ENCODE peak calls at places on chromosomes 11 and 22, in four cellular contexts. I is Peyer's patch, S is astrocyte, P is sigmoid colon. O is an unnamed sample.

GRCh38 chr22:27782065-27782464 is 19.5 kb downstream of the MN1 start:
- DNase-seq in I (no peak), S (no peak), P (no peak), O (peak; percentile 89)

GRCh38 chr22:25745341-25746011 is 3.5 kb downstream of the MYO18B start:
- DNase-seq in I (no peak), S (peak; percentile 78), P (peak; percentile 12), O (no peak)

GRCh38 chr11:8682219-8683114 is at the start of the genes RPL27A and TRIM66:
- DNase-seq in I (peak; percentile 100), S (peak; percentile 90), P (peak; percentile 99), O (peak; percentile 99)

GRCh38 chr22:32353292-32353691 is 4.4 kb upstream of the RFPL3 start:
- DNase-seq in I (no peak), S (no peak), P (no peak), O (no peak)

GRCh38 chr22:27245056-27245455 is 556.5 kb downstream of the MN1 start:
- DNase-seq in I (no peak), S (no peak), P (no peak), O (no peak)

GRCh38 chr11:117408356-117408755 is 80.7 kb downstream of the CEP164 start:
- DNase-seq in I (no peak), S (no peak), P (peak; percentile 26), O (no peak)

GRCh38 chr11:28910926-28911325 is 802.7 kb downstream of the METTL15 start:
- DNase-seq in I (no peak), S (no peak), P (no peak), O (no peak)

GRCh38 chr11:61900251-61900650 is 8.9 kb upstream of the FADS3 start:
- DNase-seq in I (no peak), S (no peak), P (no peak), O (no peak)

GRCh38 chr11:131666617-131667016 is 296.2 kb downstream of the NTM start:
- DNase-seq in I (no peak), S (peak; percentile 92), P (peak; percentile 30), O (no peak)

GRCh38 chr11:57214494-57214893 is 22.6 kb downstream of the APLNR start:
- DNase-seq in I (no peak), S (peak; percentile 85), P (no peak), O (no peak)

GRCh38 chr22:49917997-49918910 is at the start of the genes ALG12 and CRELD2:
- DNase-seq in I (peak; percentile 97), S (peak; percentile 90), P (peak; percentile 99), O (peak; percentile 94)
- TF ChIP-seq CTCF in I (no peak), S (no peak), P (no peak), O (no peak)

DNA sequence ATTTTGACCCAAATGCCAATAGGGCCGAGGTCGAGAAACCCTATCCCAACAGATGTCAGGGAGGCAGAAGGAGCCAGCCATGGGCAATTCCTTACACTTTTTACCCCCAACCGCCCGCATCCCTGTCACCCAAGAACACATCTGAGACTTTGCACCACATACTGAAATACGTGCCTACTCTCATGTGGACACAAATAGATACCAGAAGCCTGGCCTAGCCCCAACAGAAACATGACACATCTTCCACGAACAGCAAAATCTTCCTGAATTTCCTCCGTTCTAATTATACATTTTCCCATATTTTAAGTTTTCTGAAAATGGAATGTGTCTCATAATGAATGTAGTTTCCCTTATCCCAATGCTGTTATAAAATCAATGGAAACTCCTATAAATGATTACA is 64.7 kb downstream of the SLC1A2 start:
- DNase-seq in I (no peak), S (no peak), P (no peak), O (no peak)
- TF ChIP-seq CTCF in I (no peak), S (no peak), P (no peak), O (no peak)

DNA sequence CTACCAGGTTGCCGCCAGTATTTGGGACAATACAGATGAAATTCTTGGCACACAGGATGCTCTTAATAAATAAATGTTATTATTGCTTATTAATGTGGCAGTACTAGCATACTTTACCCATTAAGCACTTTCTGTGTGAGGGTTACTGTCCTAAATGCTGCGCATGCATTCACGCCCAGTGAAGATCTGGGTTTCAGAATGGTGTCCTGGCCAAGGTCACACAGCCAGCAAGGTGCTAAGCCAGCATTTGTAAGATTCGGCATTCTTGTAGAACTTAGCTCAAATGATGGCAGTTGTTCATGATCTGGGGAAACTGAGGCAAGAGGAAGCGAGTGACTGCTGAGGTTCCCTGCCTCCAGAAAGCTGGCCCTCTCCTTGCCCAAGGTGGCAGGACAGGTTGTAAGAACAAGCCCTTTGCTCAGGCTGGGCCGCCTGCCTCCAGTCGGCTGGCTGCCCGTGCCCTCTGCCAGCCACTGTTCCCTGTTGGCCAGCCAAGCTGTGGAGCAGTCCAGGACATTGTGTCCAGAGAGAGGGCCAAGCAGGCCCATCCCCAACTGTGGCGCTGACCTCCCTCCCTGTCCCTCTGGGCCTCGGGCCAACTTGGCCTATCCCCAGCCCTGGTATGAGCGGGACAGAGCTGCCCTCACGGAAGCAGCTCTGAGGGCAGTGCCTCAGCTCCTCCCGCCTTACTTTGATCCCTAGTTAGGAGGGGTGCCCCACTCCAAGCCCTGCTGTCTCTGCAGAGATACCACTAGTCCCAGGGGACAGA is 28.8 kb downstream of the TOB2 start:
- DNase-seq in I (peak; percentile 90), S (no peak), P (peak; percentile 99), O (peak; percentile 85)
- TF ChIP-seq CTCF in I (no peak), S (no peak), P (no peak), O (peak; percentile 6)

GRCh38 chr22:42614312-42615091 is at the start of gene POLDIP3:
- DNase-seq in I (peak; percentile 99), S (peak; percentile 91), P (peak; percentile 100), O (peak; percentile 99)
- TF ChIP-seq CTCF in I (no peak), S (no peak), P (no peak), O (no peak)

DNA sequence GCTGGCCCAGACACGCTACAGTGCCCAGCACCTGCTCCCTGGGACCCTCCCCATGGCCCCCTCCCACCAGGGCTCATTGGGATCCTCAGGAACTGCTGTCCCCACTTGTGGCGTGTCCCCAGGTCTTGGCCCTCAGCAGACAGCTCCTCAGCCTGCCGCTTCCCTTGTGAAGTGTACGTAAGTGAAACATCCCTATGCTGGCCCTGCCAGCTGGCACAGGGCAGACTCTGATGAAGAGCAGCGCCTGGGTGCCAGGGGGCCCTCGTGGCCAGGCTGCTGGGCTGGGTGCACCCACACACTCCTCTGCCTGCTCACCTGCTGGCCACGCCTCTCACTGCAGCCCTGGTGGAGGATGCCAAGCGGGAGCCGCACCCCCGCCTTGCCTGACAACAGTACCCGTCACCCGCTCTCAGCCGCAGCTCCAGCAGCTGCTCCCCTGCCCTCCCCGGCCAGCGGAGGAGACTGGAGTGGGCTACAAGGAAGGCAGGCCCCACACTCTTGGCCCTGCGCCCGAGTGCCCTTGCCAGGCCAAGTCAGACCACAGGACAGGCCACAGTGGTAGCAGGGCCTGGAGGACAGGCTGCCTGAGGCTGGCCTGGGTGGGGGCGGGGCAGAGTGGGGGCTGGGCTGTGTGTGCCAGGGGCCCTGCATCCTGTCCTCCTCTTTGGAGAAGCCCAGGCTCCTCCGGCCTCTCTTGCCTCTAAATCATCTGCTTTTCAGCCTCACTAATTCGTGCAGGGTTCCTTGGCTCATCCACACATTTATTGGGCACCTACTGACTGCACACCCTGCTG is 39.5 kb downstream of the IGF2 start:
- DNase-seq in I (peak; percentile 59), S (no peak), P (peak; percentile 57), O (peak; percentile 39)
- TF ChIP-seq CTCF in I (no peak), S (no peak), P (no peak), O (no peak)

O was measured in ascending aorta.